ENCODE peak calls at places on chromosome 2, in ten cellular contexts. W is sigmoid colon, U is uterus, O is IMR-90, N is body of pancreas, E is endothelial cell of umbilical vein, L is NB4, K is Peyer's patch, A is A549, D is heart left ventricle. J is an unnamed sample.

GRCh38 chr2:141923657-141924056 is 207.2 kb downstream of the LRP1B start:
- DNase-seq in L (no peak), D (no peak), U (no peak), O (peak; percentile 44), N (no peak), E (no peak), A (no peak), K (no peak), W (no peak), J (no peak)

GRCh38 chr2:217941886-217942728 is 60.7 kb downstream of the TNS1 start:
- DNase-seq in N (no peak), O (no peak), U (no peak), L (no peak), A (no peak), K (no peak), D (peak; percentile 71), W (no peak), E (no peak), J (no peak)

GRCh38 chr2:152298754-152299153 is 36.2 kb upstream of the FMNL2 start:
- DNase-seq in K (no peak), A (no peak), E (peak; percentile 3), U (no peak), L (no peak), O (peak; percentile 10), D (no peak), N (no peak), W (no peak), J (no peak)

GRCh38 chr2:168565112-168565511 is 109.0 kb downstream of the CERS6 start:
- DNase-seq in W (no peak), D (no peak), K (no peak), N (no peak), E (no peak), L (no peak), U (peak; percentile 39), O (peak; percentile 62), A (no peak), J (no peak)

GRCh38 chr2:134144651-134145050 is 109.2 kb upstream of the MGAT5 start:
- DNase-seq in O (no peak), W (no peak), U (no peak), D (no peak), E (no peak), N (peak; percentile 54), K (no peak), A (no peak), L (no peak), J (no peak)

GRCh38 chr2:235996419-235996818 is 171.8 kb downstream of the GBX2 start:
- DNase-seq in N (no peak), D (peak; percentile 44), L (no peak), A (no peak), E (no peak), K (no peak), U (no peak), W (no peak), O (no peak), J (no peak)

GRCh38 chr2:201126308-201127127 is 10.6 kb downstream of the CFLAR start:
- DNase-seq in E (peak; percentile 93), O (peak; percentile 49), D (no peak), N (no peak), A (no peak), K (no peak), W (no peak), U (no peak), L (no peak), J (peak; percentile 44)

GRCh38 chr2:133143649-133144048 is 424.6 kb downstream of the NCKAP5 start:
- DNase-seq in L (no peak), K (no peak), D (no peak), O (no peak), E (no peak), N (peak; percentile 50), W (no peak), U (no peak), A (no peak), J (no peak)

GRCh38 chr2:173373286-173373685 is 18.6 kb downstream of the CDCA7 start:
- DNase-seq in L (no peak), W (no peak), N (no peak), D (no peak), U (no peak), O (peak; percentile 13), A (no peak), E (no peak), K (no peak), J (no peak)

GRCh38 chr2:119263656-119264055 is 40.0 kb downstream of the STEAP3 start:
- DNase-seq in O (no peak), U (no peak), L (peak; percentile 86), D (no peak), W (no peak), K (no peak), A (no peak), E (no peak), N (no peak), J (peak; percentile 49)

GRCh38 chr2:95761556-95761955 is 169.8 kb downstream of the TRIM43 start:
- DNase-seq in K (no peak), N (no peak), A (no peak), W (no peak), E (no peak), D (no peak), U (no peak), O (no peak), L (no peak), J (no peak)

GRCh38 chr2:263774-264492 is at the start of gene SH3YL1:
- DNase-seq in N (peak; percentile 90), W (peak; percentile 71), A (no peak), E (peak; percentile 7), O (no peak), D (no peak), U (no peak), K (peak; percentile 93), L (peak; percentile 38), J (peak; percentile 42)

GRCh38 chr2:212454149-212454548 is 84.5 kb downstream of the ERBB4 start:
- DNase-seq in N (no peak), K (no peak), L (no peak), W (no peak), O (no peak), A (no peak), U (no peak), D (no peak), E (no peak), J (no peak)

GRCh38 chr2:212448698-212449097 is 89.9 kb downstream of the ERBB4 start:
- DNase-seq in L (no peak), N (no peak), D (no peak), O (no peak), W (no peak), K (no peak), U (no peak), A (no peak), E (no peak), J (no peak)

GRCh38 chr2:212451786-212452200 is 86.8 kb downstream of the ERBB4 start:
- DNase-seq in W (no peak), E (peak; percentile 8), O (peak; percentile 39), D (no peak), N (no peak), L (no peak), K (no peak), U (no peak), A (peak; percentile 1), J (no peak)
- H3K4me3 ChIP-seq in W (no peak overlapping the region), E (no peak overlapping the region), O (no peak overlapping the region), D (no peak overlapping the region), N (no peak overlapping the region), L (no peak overlapping the region), K (no peak overlapping the region), U (no peak overlapping the region), A (no peak overlapping the region), J (no peak overlapping the region)

DNA sequence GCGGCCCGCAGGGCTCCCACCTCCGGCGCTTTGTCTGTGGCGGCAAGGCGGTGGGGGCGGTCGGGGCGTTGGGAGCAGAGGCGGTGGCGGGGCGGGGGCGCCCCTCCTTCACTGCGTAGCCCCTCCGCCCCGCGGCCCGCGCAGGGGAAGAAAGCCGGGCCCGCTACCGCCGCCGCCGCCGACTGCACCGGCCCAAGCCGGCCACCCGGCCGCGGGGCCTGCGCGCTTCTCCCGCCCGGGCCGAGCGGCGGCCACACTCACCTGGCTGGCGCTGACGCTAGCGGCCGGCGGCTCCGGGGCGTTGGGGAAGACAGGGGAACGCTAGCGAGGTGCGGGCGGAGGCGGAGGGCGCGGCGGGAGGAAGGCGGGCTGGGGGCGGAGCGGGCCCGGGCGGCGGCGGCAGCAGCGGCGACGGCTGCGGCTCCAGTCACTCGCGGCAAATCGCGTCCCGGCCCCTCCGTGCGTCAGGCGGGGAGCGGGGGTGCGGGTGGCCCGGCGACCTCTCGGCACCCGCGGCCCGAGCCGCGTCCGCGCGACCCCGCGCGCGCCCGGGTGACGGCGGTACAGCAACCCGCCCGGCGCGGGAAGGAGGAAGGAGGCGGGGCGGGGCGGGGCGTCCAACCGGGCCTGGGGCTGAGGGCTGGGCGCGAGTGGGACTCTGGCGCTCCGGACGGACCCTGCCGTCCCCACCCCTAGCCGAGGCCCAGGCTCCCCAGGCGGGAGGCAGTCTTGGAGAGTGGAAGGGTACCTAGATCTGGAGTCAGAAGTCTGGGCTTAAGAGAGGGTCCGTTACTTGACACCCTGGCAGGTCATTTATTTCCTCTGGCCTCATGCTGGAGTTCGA is at the start of gene SESTD1:
- DNase-seq in U (peak; percentile 43), N (peak; percentile 80), A (peak; percentile 47), K (peak; percentile 85), W (peak; percentile 85), D (peak; percentile 79), L (peak; percentile 44), E (peak; percentile 56), O (peak; percentile 7), J (peak; percentile 62)
- TF ChIP-seq POLR2A in U (peak; percentile 79), N (no peak), A (peak; percentile 29), K (peak; percentile 17), W (no peak), D (no peak), L (peak; percentile 40), E (peak; percentile 40), O (no peak), J (no peak)

DNA sequence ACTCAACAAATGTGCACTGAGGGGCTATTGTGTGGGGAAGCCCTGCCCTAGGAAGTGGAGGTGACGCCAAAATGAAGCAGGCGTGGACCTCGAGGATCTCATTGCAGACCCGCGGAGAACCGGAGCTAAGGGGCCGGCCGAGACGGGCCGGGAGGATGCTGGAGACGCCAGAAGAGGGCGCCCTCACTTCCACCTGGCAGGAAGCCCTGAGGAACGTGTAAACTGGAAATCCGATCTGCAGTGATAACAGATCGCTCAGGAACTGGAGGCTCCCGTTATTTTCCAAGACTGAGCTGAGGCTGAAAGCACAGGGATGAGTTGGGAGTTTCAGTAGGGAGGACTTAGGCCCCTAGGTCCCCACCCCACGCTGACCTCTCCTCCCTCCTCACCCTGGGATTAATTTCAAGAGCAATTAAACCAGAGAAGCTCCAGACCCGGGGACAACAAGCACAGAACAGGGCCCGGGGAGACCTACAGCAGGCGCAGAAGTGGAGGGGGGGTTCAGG is 7.6 kb upstream of the COL6A3 start:
- DNase-seq in A (peak; percentile 71), U (peak; percentile 88), D (peak; percentile 75), E (peak; percentile 76), K (peak; percentile 84), N (peak; percentile 74), L (peak; percentile 70), O (peak; percentile 90), W (peak; percentile 94), J (peak; percentile 57)
- H3K4me3 ChIP-seq in A (peak overlapping the region; percentile 22), U (peak overlapping the region; percentile 7), D (no peak overlapping the region), E (no peak overlapping the region), K (no peak overlapping the region), N (no peak overlapping the region), L (no peak overlapping the region), O (peak overlapping the region; percentile 7), W (peak overlapping the region; percentile 26), J (no peak overlapping the region)

DNA sequence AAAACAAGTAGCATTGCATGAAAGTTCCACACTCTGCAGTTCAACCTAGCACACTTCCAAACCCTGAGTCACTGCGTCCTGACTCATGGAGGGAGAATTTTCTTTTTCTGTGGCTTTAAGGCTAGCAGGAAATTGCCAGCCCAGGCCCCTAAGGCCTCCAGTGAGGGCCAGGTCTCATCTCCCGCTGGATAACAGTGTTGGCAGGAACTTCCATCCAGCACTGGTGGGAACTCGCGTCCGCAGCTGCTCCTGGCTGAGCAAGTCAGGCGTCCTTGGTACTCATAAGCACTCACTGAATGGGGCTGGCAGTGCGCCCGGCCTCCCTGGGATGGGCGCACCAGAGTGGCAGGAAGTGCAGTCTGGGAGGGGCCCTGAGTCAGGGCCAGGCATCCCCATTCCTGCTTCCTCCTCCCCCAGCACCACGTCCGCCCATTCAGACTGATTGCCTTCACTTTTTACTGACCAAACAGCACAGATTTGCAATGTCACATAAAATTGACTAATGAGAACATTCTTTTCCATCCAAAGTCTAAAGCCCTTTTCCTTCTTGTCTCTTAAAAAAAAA is 14.3 kb downstream of the MALL start:
- DNase-seq in L (no peak), K (peak; percentile 96), W (peak; percentile 92), E (peak; percentile 100), D (peak; percentile 99), U (peak; percentile 88), A (peak; percentile 68), O (peak; percentile 100), N (peak; percentile 93), J (peak; percentile 97)
- TF ChIP-seq POLR2A in L (no peak), K (peak; percentile 89), W (no peak), E (peak; percentile 67), D (no peak), U (no peak), A (peak; percentile 28), O (peak; percentile 69), N (peak; percentile 36), J (no peak)

J was measured in adrenal gland.